ENCODE peak calls at places on chromosomes 3 and 15, in eight cellular contexts. D is adrenal gland; Y is activated CD4-positive, alpha-beta T cell treated with anti-CD3 and anti-CD28 coated beads, Interleukin-2, amount 50 U/mL, for 1 hour; V is EL; U is activated T-helper 9 cell treated with anti-CD3 and anti-CD28 coated beads, Interleukin-2, amount 50 U/mL, for 16 hours; T is cortex of kidney; E is mesendoderm; B is NCI-H1417. Z is an unnamed sample.

GRCh38 chr15:34241376-34242350 is 16.8 kb downstream of the EMC4 start:
- DNase-seq in U (no peak), D (peak), B (peak), T (no peak), Y (peak), V (peak), E (peak), Z (no peak)

GRCh38 chr3:195558602-195559001 is 15.5 kb upstream of the PPP1R2 start:
- DNase-seq in Y (peak), D (no peak), B (peak), E (peak), T (no peak), U (no peak), V (no peak), Z (no peak)

GRCh38 chr3:15460891-15461524 is 33.6 kb downstream of the EAF1 start:
- DNase-seq in D (no peak), T (no peak), E (no peak), V (no peak), U (no peak), Y (no peak), B (no peak), Z (no peak)

GRCh38 chr3:195039180-195039843 is 231.6 kb downstream of the XXYLT1 start:
- DNase-seq in U (no peak), T (no peak), E (no peak), D (no peak), Y (no peak), B (no peak), V (no peak), Z (no peak)

GRCh38 chr3:142853270-142854163 is 35.4 kb downstream of the PCOLCE2 start:
- DNase-seq in E (no peak), D (peak), B (no peak), T (no peak), U (no peak), V (peak), Y (no peak), Z (peak)

GRCh38 chr15:56927816-56928215 is 9.4 kb downstream of the TCF12 start:
- DNase-seq in E (peak), Y (no peak), B (no peak), T (no peak), V (peak), D (no peak), U (no peak), Z (no peak)

GRCh38 chr3:176906046-176906905 is 291.0 kb downstream of the TBL1XR1 start:
- DNase-seq in V (peak), Y (no peak), E (no peak), B (peak), T (no peak), U (no peak), D (peak), Z (no peak)

GRCh38 chr3:164351126-164351525 is 727.2 kb downstream of the SI start:
- DNase-seq in U (no peak), V (no peak), T (no peak), D (no peak), E (no peak), Y (no peak), B (no peak), Z (no peak)

GRCh38 chr3:37741644-37742043 is 120.0 kb upstream of the CTDSPL start:
- DNase-seq in Y (no peak), B (peak), E (no peak), T (no peak), U (no peak), D (peak), V (peak), Z (peak)

GRCh38 chr15:60819860-60820259 is 340.9 kb upstream of the ICE2 start:
- DNase-seq in U (no peak), E (no peak), V (no peak), T (no peak), B (no peak), D (no peak), Y (no peak), Z (no peak)

GRCh38 chr3:10395196-10395595 is 74.3 kb upstream of the SEC13 start:
- DNase-seq in U (no peak), Y (no peak), T (no peak), D (no peak), V (no peak), E (no peak), B (no peak), Z (no peak)

GRCh38 chr15:85897818-85898717 is 103.3 kb upstream of the KLHL25 start:
- DNase-seq in U (no peak), T (no peak), D (no peak), V (no peak), B (no peak), E (peak), Y (no peak), Z (peak)

GRCh38 chr15:96335429-96335807 is 4.9 kb downstream of the NR2F2 start:
- DNase-seq in D (no peak), V (no peak), Y (no peak), U (no peak), E (no peak), T (no peak), B (no peak), Z (no peak)

GRCh38 chr15:21261965-21262850 is 178.1 kb downstream of the POTEB3 start:
- DNase-seq in U (no peak), D (no peak), B (no peak), T (no peak), V (no peak), E (no peak), Y (no peak), Z (peak)

GRCh38 chr3:138174421-138175122 is at the start of gene DBR1:
- DNase-seq in E (peak), D (peak), Y (peak), V (peak), T (peak), U (peak), B (peak), Z (peak)

GRCh38 chr15:26166429-26166828 is 303.3 kb upstream of the ATP10A start:
- DNase-seq in T (no peak), V (no peak), D (no peak), U (no peak), E (no peak), B (no peak), Y (no peak), Z (no peak)

GRCh38 chr3:70000563-70001081 is 1.1 kb downstream of the SAMMSON start:
- DNase-seq in Y (no peak), T (no peak), U (no peak), E (no peak), V (no peak), B (peak), D (no peak), Z (no peak)

GRCh38 chr15:64232400-64232799 is 69.6 kb upstream of the PPIB start:
- DNase-seq in D (no peak), E (no peak), V (peak), U (no peak), T (no peak), Y (no peak), B (no peak), Z (no peak)

GRCh38 chr15:74130089-74130848 is at the start of gene ISLR2:
- DNase-seq in E (no peak), Y (no peak), T (no peak), D (no peak), B (peak), V (no peak), U (no peak), Z (no peak)

GRCh38 chr3:160296591-160296990 is 71.4 kb downstream of the C3orf80 start:
- DNase-seq in Y (no peak), T (no peak), U (no peak), B (no peak), V (no peak), D (no peak), E (no peak), Z (no peak)

GRCh38 chr3:38603731-38604131 is 45.8 kb downstream of the SCN5A start:
- DNase-seq in U (no peak), D (no peak), E (no peak), V (no peak), Y (no peak), T (no peak), B (no peak), Z (no peak)

GRCh38 chr15:52414936-52415335 is 113.7 kb downstream of the MYO5A start:
- DNase-seq in E (peak), B (no peak), D (no peak), U (no peak), Y (no peak), T (no peak), V (no peak), Z (no peak)

GRCh38 chr3:137765310-137766033 is 1.4 kb downstream of the SOX14 start:
- DNase-seq in T (no peak), B (no peak), E (no peak), D (no peak), V (no peak), Y (no peak), U (no peak), Z (no peak)

GRCh38 chr3:188229177-188229576 is 75.2 kb downstream of the LPP start:
- DNase-seq in D (no peak), T (no peak), B (no peak), U (no peak), Y (no peak), E (peak), V (no peak), Z (no peak)

GRCh38 chr15:56537881-56538280 is 72.9 kb upstream of the MNS1 start:
- DNase-seq in V (no peak), E (peak), D (peak), T (no peak), Y (peak), B (no peak), U (no peak), Z (peak)

GRCh38 chr15:42156266-42156922 is at the start of gene PLA2G4F:
- DNase-seq in E (peak), D (no peak), V (no peak), U (no peak), B (no peak), Y (no peak), T (no peak), Z (peak)

GRCh38 chr3:148932976-148933375 is 58.4 kb upstream of the GYG1 start:
- DNase-seq in T (no peak), D (no peak), V (no peak), B (no peak), E (no peak), U (no peak), Y (no peak), Z (no peak)

GRCh38 chr15:101404245-101404644 is 85.3 kb downstream of the PCSK6 start:
- DNase-seq in U (no peak), V (no peak), Y (no peak), E (no peak), D (no peak), B (no peak), T (no peak), Z (no peak)

GRCh38 chr3:192652731-192653130 is 74.6 kb downstream of the FGF12 start:
- DNase-seq in U (no peak), Y (no peak), D (no peak), V (no peak), E (peak), T (no peak), B (no peak), Z (no peak)

GRCh38 chr3:195207056-195207455 is 63.9 kb downstream of the XXYLT1 start:
- DNase-seq in Y (no peak), B (no peak), D (no peak), E (no peak), T (no peak), U (no peak), V (no peak), Z (no peak)

GRCh38 chr15:81270781-81271491 is 53.0 kb downstream of the STARD5 start:
- DNase-seq in U (no peak), T (no peak), Y (no peak), D (no peak), E (no peak), V (peak), B (no peak), Z (no peak)

Z was measured in right cardiac atrium.